ENCODE peak calls at places on chromosomes 13 and 19, in ten cellular contexts. R is kidney, N is suprapubic skin, Y is IMR-90, K is spleen, E is heart right ventricle, Q is body of pancreas, F is kidney epithelial cell, W is astrocyte of the spinal cord, J is neural progenitor cell. G is an unnamed sample.

GRCh38 chr13:106446011-106446410 is 89.5 kb downstream of the EFNB2 start:
- DNase-seq in K (no peak), J (peak), N (no peak), F (peak), R (no peak), Q (no peak), W (peak), Y (peak), E (no peak), G (peak)

GRCh38 chr13:93398167-93398566 is 171.6 kb downstream of the GPC6 start:
- DNase-seq in K (no peak), J (no peak), F (no peak), R (no peak), W (no peak), Y (peak), E (no peak), N (no peak), Q (no peak), G (peak)

GRCh38 chr19:35553385-35554000 is 8.1 kb downstream of the TMEM147 start:
- DNase-seq in N (no peak), Y (no peak), Q (no peak), R (no peak), F (no peak), J (no peak), E (no peak), W (no peak), K (no peak), G (no peak)

GRCh38 chr13:97116754-97117153 is 105.4 kb upstream of the MBNL2 start:
- DNase-seq in F (no peak), Q (no peak), Y (peak), R (no peak), E (peak), J (no peak), W (peak), N (no peak), K (no peak), G (peak)

GRCh38 chr13:93794197-93794885 is 567.7 kb downstream of the GPC6 start:
- DNase-seq in F (no peak), R (no peak), K (no peak), Q (no peak), Y (peak), N (no peak), E (no peak), W (peak), J (no peak), G (no peak)

GRCh38 chr19:7830272-7830771 is 304 bp downstream of the EVI5L start:
- DNase-seq in N (no peak), K (no peak), R (peak), Y (no peak), W (no peak), Q (no peak), E (peak), F (no peak), J (no peak), G (no peak)

GRCh38 chr13:73064991-73065390 is 6.2 kb downstream of the KLF5 start:
- DNase-seq in Y (no peak), K (no peak), Q (no peak), E (no peak), W (no peak), R (no peak), N (no peak), J (no peak), F (no peak), G (no peak)

GRCh38 chr19:5128251-5128931 is 159.5 kb downstream of the KDM4B start:
- DNase-seq in J (peak), E (peak), N (no peak), F (no peak), R (no peak), K (no peak), W (peak), Y (peak), Q (peak), G (peak)

GRCh38 chr19:50777830-50778303 is 7.6 kb downstream of the GPR32 start:
- DNase-seq in W (no peak), Q (no peak), K (no peak), N (no peak), E (no peak), Y (peak), F (no peak), J (peak), R (no peak), G (peak)

GRCh38 chr19:13451596-13451995 is 54.7 kb downstream of the CACNA1A start:
- DNase-seq in J (no peak), K (no peak), W (no peak), N (no peak), Q (no peak), E (no peak), Y (no peak), R (no peak), F (no peak), G (no peak)

GRCh38 chr13:109500146-109500773 is 286.1 kb downstream of the IRS2 start:
- DNase-seq in N (no peak), R (no peak), W (no peak), E (no peak), Y (peak), J (peak), F (no peak), K (no peak), Q (no peak), G (peak)

GRCh38 chr13:104553156-104553555 is 1486.9 kb upstream of the SLC10A2 start:
- DNase-seq in K (no peak), J (no peak), W (peak), Y (peak), F (no peak), N (no peak), E (no peak), R (no peak), Q (no peak), G (no peak)

GRCh38 chr19:34408421-34408820 is 4.2 kb downstream of the PDCD2L start:
- DNase-seq in Q (no peak), K (peak), W (no peak), R (no peak), Y (no peak), N (no peak), J (no peak), F (no peak), E (no peak), G (no peak)

GRCh38 chr19:46232029-46232428 is 2.5 kb downstream of the IGFL1 start:
- DNase-seq in E (no peak), R (no peak), W (no peak), F (no peak), N (no peak), Y (no peak), J (no peak), K (no peak), Q (no peak), G (no peak)

GRCh38 chr19:33767898-33768413 is 28.7 kb upstream of the KCTD15 start:
- DNase-seq in R (no peak), E (no peak), Y (peak), W (peak), J (peak), K (no peak), N (no peak), Q (no peak), F (no peak), G (peak)

GRCh38 chr19:55384576-55385235 is 614 bp upstream of the TMEM238 start:
- DNase-seq in K (peak), Y (no peak), F (no peak), Q (no peak), W (no peak), E (no peak), J (no peak), N (no peak), R (peak), G (no peak)

GRCh38 chr13:40060318-40061007 is 405.0 kb downstream of the COG6 start:
- DNase-seq in F (no peak), R (no peak), K (no peak), J (no peak), Q (peak), E (no peak), Y (no peak), N (no peak), W (peak), G (peak)

GRCh38 chr13:96900992-96901391 is 93.3 kb downstream of the OXGR1 start:
- DNase-seq in R (no peak), Y (no peak), E (no peak), F (no peak), N (no peak), J (no peak), W (no peak), K (no peak), Q (no peak), G (no peak)

GRCh38 chr19:21940684-21941083 is 70.1 kb downstream of the ZNF208 start:
- DNase-seq in K (no peak), R (peak), N (no peak), E (no peak), Y (no peak), W (no peak), Q (no peak), J (no peak), F (no peak), G (no peak)

GRCh38 chr13:108948269-108948671 is 318.9 kb downstream of the MYO16 start:
- DNase-seq in K (no peak), E (no peak), Q (no peak), R (no peak), W (peak), F (no peak), J (no peak), Y (no peak), N (no peak), G (no peak)

GRCh38 chr19:18107235-18108083 is 9.9 kb downstream of the MAST3 start:
- DNase-seq in E (no peak), J (no peak), F (no peak), Q (no peak), K (no peak), Y (no peak), W (no peak), R (no peak), N (no peak), G (no peak)

GRCh38 chr19:55677572-55678028 is 2.6 kb downstream of the EPN1 start:
- DNase-seq in E (no peak), Q (peak), F (no peak), R (peak), Y (no peak), J (no peak), K (no peak), N (no peak), W (no peak), G (no peak)

GRCh38 chr13:109301711-109302110 is 484.7 kb downstream of the IRS2 start:
- DNase-seq in E (no peak), J (no peak), Q (no peak), N (no peak), K (no peak), Y (no peak), R (no peak), W (no peak), F (no peak), G (no peak)

GRCh38 chr19:42255766-42256750 is 1.1 kb upstream of the ERF start:
- DNase-seq in F (no peak), J (peak), R (peak), Y (peak), N (no peak), Q (peak), K (peak), E (peak), W (peak), G (peak)

GRCh38 chr13:51666839-51667238 is 82.6 kb downstream of the WDFY2 start:
- DNase-seq in Q (no peak), F (no peak), W (no peak), R (no peak), K (no peak), Y (no peak), N (no peak), E (no peak), J (no peak), G (no peak)

GRCh38 chr13:90104764-90105163 is 1242.7 kb upstream of the MIR17HG start:
- DNase-seq in K (no peak), W (no peak), F (no peak), Q (no peak), R (no peak), E (no peak), N (no peak), J (no peak), Y (no peak), G (no peak)

GRCh38 chr13:89199138-89199537 is 1528.0 kb downstream of the SLITRK5 start:
- DNase-seq in N (no peak), Q (no peak), E (no peak), W (no peak), Y (no peak), K (no peak), J (no peak), R (no peak), F (no peak), G (no peak)

GRCh38 chr13:83733293-83733692 is 149.0 kb downstream of the SLITRK1 start:
- DNase-seq in R (no peak), F (no peak), Q (no peak), E (no peak), J (no peak), N (no peak), K (no peak), Y (no peak), W (no peak), G (no peak)

GRCh38 chr13:46339035-46339666 is 47.9 kb downstream of the RUBCNL start:
- DNase-seq in R (no peak), J (no peak), K (no peak), Q (no peak), N (no peak), Y (peak), E (peak), W (peak), F (peak), G (peak)

GRCh38 chr19:6108721-6109633 is 1.3 kb downstream of the RFX2 start:
- DNase-seq in F (no peak), Y (peak), Q (peak), J (peak), R (peak), N (no peak), K (peak), E (peak), W (peak), G (peak)

GRCh38 chr19:46284635-46285034 is 12.2 kb upstream of the HIF3A start:
- DNase-seq in Q (no peak), W (no peak), N (no peak), J (no peak), K (no peak), F (no peak), Y (no peak), R (no peak), E (no peak), G (no peak)

GRCh38 chr13:54733639-54734038 is 1705.0 kb downstream of the OLFM4 start:
- DNase-seq in Y (no peak), N (no peak), E (no peak), J (peak), R (no peak), K (no peak), F (no peak), W (no peak), Q (no peak), G (no peak)

GRCh38 chr13:46668906-46669525 is 116.0 kb downstream of the LRCH1 start:
- DNase-seq in R (no peak), Q (no peak), Y (no peak), F (no peak), N (no peak), J (no peak), E (no peak), K (no peak), W (no peak), G (peak)

GRCh38 chr19:16518483-16519229 is 22.5 kb downstream of the C19orf44 start:
- DNase-seq in K (no peak), N (no peak), J (no peak), Q (no peak), Y (no peak), E (no peak), W (no peak), F (no peak), R (no peak), G (no peak)
- TF ChIP-seq CTCF in K (peak), N (no peak), J (peak), Q (no peak), Y (peak), E (no peak), W (no peak), F (no peak), R (no peak), G (peak)

DNA sequence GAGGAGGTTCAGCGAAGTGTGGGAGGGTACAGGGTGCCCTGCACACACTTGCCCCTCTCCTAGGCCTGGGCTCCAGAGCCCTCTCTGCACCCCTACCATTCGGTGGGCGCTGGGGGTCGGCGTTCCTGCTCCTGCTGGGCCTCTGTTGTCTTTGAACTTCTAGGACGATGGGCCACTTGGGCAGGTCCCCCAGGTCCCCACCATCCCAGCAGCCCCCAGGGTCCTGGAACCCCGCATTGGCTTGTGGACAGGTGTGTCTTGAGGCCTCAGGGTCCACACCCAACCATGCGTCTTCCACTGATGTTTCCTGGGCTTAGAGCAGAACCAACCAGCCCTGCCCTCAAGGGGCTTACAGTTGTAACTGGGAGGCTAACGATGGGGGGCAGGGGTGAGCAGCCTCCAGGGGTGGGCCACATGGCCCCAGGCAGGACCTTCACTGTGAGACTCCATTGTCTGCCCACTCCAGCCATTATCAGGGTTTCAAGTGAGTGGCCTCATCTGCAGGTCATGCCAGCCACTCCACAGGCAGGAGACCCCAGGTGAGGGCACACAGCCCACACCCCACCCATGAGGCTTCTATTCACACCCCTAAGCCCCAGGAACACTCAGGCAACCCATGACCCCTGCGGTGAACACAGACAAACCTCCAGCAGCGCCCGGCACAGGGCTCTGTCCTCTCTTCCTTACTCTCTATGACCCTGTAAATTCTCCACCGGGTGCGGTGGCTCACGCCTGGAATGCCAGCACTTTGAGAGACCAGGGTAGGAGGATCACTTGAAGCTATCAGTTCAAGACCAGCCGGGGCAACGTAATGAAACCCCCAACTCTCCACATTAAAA is 2.0 kb upstream of the KLF16 start:
- DNase-seq in Y (no peak), K (peak), W (no peak), J (no peak), R (peak), E (no peak), F (no peak), N (no peak), Q (peak), G (no peak)
- H3K4me3 ChIP-seq in Y (no peak), K (no peak), W (peak), J (peak), R (no peak), E (peak), F (peak), N (peak), Q (no peak), G (peak)

GRCh38 chr19:3783660-3784584 is 2.3 kb downstream of the MATK start:
- DNase-seq in R (peak), F (no peak), Q (no peak), K (peak), E (no peak), N (no peak), W (no peak), Y (no peak), J (peak), G (no peak)
- TF ChIP-seq CTCF in R (no peak), F (no peak), Q (no peak), K (peak), E (peak), N (no peak), W (peak), Y (peak), J (peak), G (peak)

DNA sequence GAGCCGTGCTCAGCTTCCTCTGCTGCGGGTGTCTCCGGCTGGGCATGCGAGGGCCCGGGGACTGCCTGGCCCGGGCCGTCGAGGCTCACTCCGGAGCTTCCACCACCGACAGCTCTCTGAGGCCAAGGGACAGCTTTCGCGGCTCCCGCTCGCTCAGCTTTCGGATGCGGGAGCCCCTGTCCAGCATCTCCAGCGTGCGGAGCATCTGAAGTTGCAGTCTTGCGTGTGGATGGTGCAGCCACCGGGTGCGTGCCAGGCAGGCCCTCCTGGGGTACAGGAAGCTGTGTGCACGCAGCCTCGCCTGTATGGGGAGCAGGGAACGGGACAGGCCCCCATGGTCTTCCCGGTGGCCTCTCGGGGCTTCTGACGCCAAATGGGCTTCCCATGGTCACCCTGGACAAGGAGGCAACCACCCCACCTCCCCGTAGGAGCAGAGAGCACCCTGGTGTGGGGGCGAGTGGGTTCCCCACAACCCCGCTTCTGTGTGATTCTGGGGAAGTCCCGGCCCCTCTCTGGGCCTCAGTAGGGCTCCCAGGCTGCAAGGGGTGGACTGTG is 1.2 kb downstream of the S1PR4 start:
- DNase-seq in W (no peak), F (no peak), K (peak), E (no peak), Y (no peak), J (no peak), N (peak), R (peak), Q (no peak), G (no peak)
- H3K4me3 ChIP-seq in W (no peak), F (no peak), K (peak), E (peak), Y (no peak), J (no peak), N (peak), R (no peak), Q (no peak), G (no peak)

DNA sequence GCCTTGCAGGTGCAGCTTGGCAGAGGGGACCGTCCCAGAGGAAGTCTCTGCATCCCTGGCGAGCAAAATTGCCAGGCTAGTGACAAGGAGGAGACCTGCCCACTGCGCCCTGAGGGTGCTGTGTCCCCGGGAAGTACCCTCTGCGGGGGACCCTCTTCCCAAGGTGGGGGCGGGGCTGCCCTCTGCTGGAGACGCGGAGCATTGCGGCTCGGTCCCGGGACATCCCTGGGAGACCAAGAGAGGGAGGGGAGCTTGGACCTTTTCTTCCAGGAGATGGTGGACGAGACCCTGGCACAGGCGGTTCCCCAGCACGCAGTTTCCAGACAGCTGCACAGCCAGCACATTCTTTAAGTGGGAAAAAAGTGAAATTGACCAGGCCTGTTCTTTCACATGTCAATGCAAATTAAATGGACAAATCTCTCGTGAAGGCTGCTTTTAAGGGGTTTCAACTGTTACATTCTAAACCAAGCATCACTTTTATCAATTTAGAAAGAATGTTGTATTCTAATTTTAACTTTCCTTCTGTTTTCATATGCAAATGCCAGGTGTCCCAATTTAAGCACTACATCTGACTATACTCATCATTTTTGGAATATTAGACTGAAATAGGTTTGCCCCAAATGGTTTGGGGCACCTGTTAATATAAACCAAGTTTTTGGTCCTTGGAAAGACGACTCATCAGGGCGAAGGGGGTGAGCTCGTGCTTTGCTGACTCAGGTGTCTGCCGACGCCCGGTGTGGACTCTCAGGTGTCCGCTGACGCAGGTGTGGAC is 60.7 kb downstream of the MCF2L start:
- DNase-seq in E (no peak), R (peak), F (no peak), W (no peak), J (peak), N (no peak), K (no peak), Y (no peak), Q (no peak), G (peak)
- TF ChIP-seq CTCF in E (peak), R (peak), F (peak), W (peak), J (peak), N (peak), K (peak), Y (peak), Q (peak), G (peak)

DNA sequence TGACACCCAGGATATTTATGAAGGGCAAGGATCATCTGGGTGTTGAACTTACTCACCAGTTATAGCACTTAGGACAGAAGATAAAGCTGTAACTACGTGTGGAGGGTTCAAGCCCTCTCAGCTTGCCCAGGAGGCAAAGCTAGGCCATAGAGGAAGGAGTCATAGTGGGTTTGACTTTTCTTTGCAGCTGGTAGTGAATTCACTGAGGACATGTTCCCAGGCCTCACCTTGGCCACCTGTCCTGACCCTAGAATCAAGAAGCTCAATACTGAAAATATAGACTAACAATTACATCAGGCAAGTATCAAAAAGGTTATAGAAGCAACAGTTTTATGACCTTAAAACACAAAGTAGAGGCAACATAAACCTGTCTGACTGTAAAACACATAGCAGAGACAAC is 1207.7 kb downstream of the SLITRK1 start:
- DNase-seq in Q (no peak), K (no peak), R (no peak), J (no peak), F (no peak), N (no peak), W (no peak), E (no peak), Y (no peak), G (no peak)
- H3K4me3 ChIP-seq in Q (no peak), K (no peak), R (no peak), J (no peak), F (no peak), N (no peak), W (no peak), E (no peak), Y (no peak), G (no peak)

GRCh38 chr19:44653977-44654784 is 10.5 kb downstream of the PVR start:
- DNase-seq in K (peak), E (peak), W (peak), R (peak), J (peak), Q (peak), F (no peak), Y (peak), N (no peak), G (peak)
- TF ChIP-seq CTCF in K (peak), E (peak), W (peak), R (peak), J (peak), Q (peak), F (peak), Y (peak), N (peak), G (peak)

G was measured in fibroblast of villous mesenchyme.